ENCODE peak calls at places on chromosomes 5 and 9, in ten cellular contexts. V is iPS DF 19.7; R is NCI-H2171 treated with DMSO at 0.1 percent for 48 hours; X is naive thymus-derived CD8-positive, alpha-beta T cell; L is T-helper 2 cell; F is heart right ventricle; T is HS-27A; E is AG20443; U is cerebellar cortex; P is amniotic stem cell. O is an unnamed sample.

GRCh38 chr5:33614039-33614438 is 173.3 kb downstream of the TARS1 start:
- DNase-seq in V (no peak), F (no peak), U (no peak), L (no peak), X (no peak), R (no peak), E (no peak), P (no peak), T (no peak), O (no peak)

GRCh38 chr5:148970228-148970627 is 92.6 kb downstream of the SH3TC2 start:
- DNase-seq in T (no peak), X (no peak), V (no peak), L (no peak), F (no peak), U (peak), R (no peak), P (no peak), E (peak), O (peak)

GRCh38 chr9:16811987-16812685 is 58.3 kb downstream of the BNC2 start:
- DNase-seq in T (no peak), R (peak), F (no peak), U (no peak), P (no peak), E (no peak), X (no peak), V (no peak), L (no peak), O (no peak)

GRCh38 chr5:58462623-58463230 is 2.8 kb upstream of the PLK2 start:
- DNase-seq in L (no peak), U (peak), X (peak), F (peak), V (no peak), R (peak), T (no peak), P (no peak), E (peak), O (no peak)

GRCh38 chr9:104280711-104281110 is 186.6 kb downstream of the SMC2 start:
- DNase-seq in P (no peak), R (no peak), U (no peak), X (no peak), L (no peak), E (no peak), V (no peak), F (no peak), T (no peak), O (no peak)

GRCh38 chr5:1125030-1125357 is 13.1 kb upstream of the SLC12A7 start:
- DNase-seq in X (no peak), F (peak), U (no peak), T (no peak), V (no peak), R (peak), P (no peak), L (no peak), E (no peak), O (no peak)

GRCh38 chr5:154236459-154237375 is 46.2 kb downstream of the GALNT10 start:
- DNase-seq in F (no peak), R (no peak), X (no peak), T (no peak), P (no peak), V (no peak), U (no peak), E (no peak), L (no peak), O (no peak)

GRCh38 chr5:57499262-57500050 is 16.8 kb upstream of the ACTBL2 start:
- DNase-seq in V (peak), R (peak), F (peak), P (peak), E (peak), U (peak), L (no peak), X (no peak), T (no peak), O (peak)

GRCh38 chr5:15487228-15487627 is 12.8 kb upstream of the FBXL7 start:
- DNase-seq in X (no peak), L (no peak), V (no peak), T (no peak), R (no peak), U (no peak), F (no peak), E (no peak), P (no peak), O (no peak)

GRCh38 chr9:124198948-124199347 is 58.8 kb upstream of the NEK6 start:
- DNase-seq in P (no peak), F (no peak), V (no peak), E (no peak), L (no peak), U (no peak), T (no peak), R (no peak), X (no peak), O (no peak)

GRCh38 chr5:10719965-10720364 is 41.1 kb downstream of the DAP start:
- DNase-seq in P (no peak), U (no peak), V (no peak), X (no peak), R (no peak), E (peak), T (peak), F (no peak), L (no peak), O (peak)

GRCh38 chr9:86500667-86501435 is 146.6 kb upstream of the TUT7 start:
- DNase-seq in P (peak), E (peak), L (no peak), T (peak), X (no peak), U (no peak), R (no peak), V (no peak), F (no peak), O (peak)

GRCh38 chr5:5340206-5340729 is 82.2 kb upstream of the ICE1 start:
- DNase-seq in E (peak), U (no peak), P (no peak), L (no peak), F (peak), R (peak), X (no peak), V (peak), T (peak), O (peak)

GRCh38 chr9:76756273-76756650 is 8.0 kb upstream of the PCA3 start:
- DNase-seq in T (no peak), F (no peak), P (no peak), R (peak), E (peak), U (peak), V (peak), L (no peak), X (no peak), O (no peak)

GRCh38 chr5:125668904-125669303 is 754.3 kb upstream of the GRAMD2B start:
- DNase-seq in E (no peak), P (no peak), U (peak), F (no peak), V (no peak), X (no peak), L (no peak), R (no peak), T (no peak), O (no peak)

GRCh38 chr9:134968011-134968822 is 50.5 kb upstream of the FCN1 start:
- DNase-seq in T (no peak), E (no peak), L (no peak), R (peak), X (no peak), V (no peak), F (no peak), P (no peak), U (no peak), O (no peak)

GRCh38 chr5:103262422-103262871 is 3.9 kb downstream of the MACIR start:
- DNase-seq in T (no peak), R (no peak), F (no peak), E (peak), P (no peak), U (no peak), X (no peak), V (no peak), L (no peak), O (no peak)

GRCh38 chr9:96413312-96414221 is 4.6 kb downstream of the ZNF367 start:
- DNase-seq in X (no peak), F (peak), R (peak), V (no peak), L (no peak), E (no peak), T (no peak), P (no peak), U (no peak), O (no peak)

GRCh38 chr5:28473531-28474107 is 1435.2 kb upstream of the CDH9 start:
- DNase-seq in F (no peak), T (peak), P (no peak), V (no peak), L (no peak), U (no peak), E (no peak), X (no peak), R (peak), O (no peak)

GRCh38 chr9:132214027-132214622 is 52.3 kb downstream of the NTNG2 start:
- DNase-seq in U (peak), X (no peak), T (peak), P (peak), E (peak), R (peak), V (peak), F (peak), L (no peak), O (no peak)

GRCh38 chr5:74390306-74390637 is 250.3 kb downstream of the ENC1 start:
- DNase-seq in U (no peak), L (no peak), P (no peak), F (no peak), X (no peak), V (no peak), T (no peak), E (no peak), R (no peak), O (no peak)

GRCh38 chr5:17258429-17258828 is 41.0 kb downstream of the BASP1 start:
- DNase-seq in E (peak), L (no peak), X (no peak), P (no peak), R (no peak), F (no peak), V (no peak), T (peak), U (no peak), O (no peak)

GRCh38 chr5:17216176-17216973 is 1.1 kb upstream of the BASP1 start:
- DNase-seq in V (peak), R (peak), L (peak), U (peak), T (peak), X (no peak), E (peak), F (peak), P (peak), O (peak)

GRCh38 chr5:130995851-130996250 is 169.2 kb downstream of the HINT1 start:
- DNase-seq in T (no peak), E (no peak), X (no peak), V (no peak), P (no peak), R (no peak), F (no peak), L (no peak), U (no peak), O (no peak)

GRCh38 chr9:85038061-85038460 is 368.5 kb downstream of the NTRK2 start:
- DNase-seq in R (no peak), X (no peak), U (no peak), T (no peak), L (no peak), E (no peak), V (no peak), P (no peak), F (no peak), O (no peak)

GRCh38 chr9:114906922-114907571 is 23.3 kb downstream of the TNFSF8 start:
- DNase-seq in T (no peak), U (peak), E (peak), L (no peak), V (peak), R (peak), F (no peak), X (peak), P (no peak), O (no peak)

GRCh38 chr5:118115791-118116190 is 872.6 kb downstream of the DTWD2 start:
- DNase-seq in P (no peak), F (no peak), L (no peak), T (no peak), E (no peak), X (no peak), V (no peak), U (no peak), R (no peak), O (no peak)

GRCh38 chr5:175842947-175843793 is 28.2 kb upstream of the CPLX2 start:
- DNase-seq in L (no peak), V (no peak), X (no peak), F (no peak), U (no peak), E (peak), T (peak), R (peak), P (no peak), O (no peak)

GRCh38 chr5:138469540-138470321 is 4.5 kb downstream of the EGR1 start:
- DNase-seq in F (peak), T (no peak), P (peak), L (no peak), R (no peak), U (peak), X (peak), E (peak), V (no peak), O (peak)

GRCh38 chr9:34332370-34332964 is 3.1 kb downstream of the NUDT2 start:
- DNase-seq in P (no peak), V (no peak), R (peak), U (peak), F (no peak), X (no peak), T (no peak), L (no peak), E (peak), O (no peak)

GRCh38 chr5:149638546-149639241 is 57.4 kb downstream of the ARHGEF37 start:
- DNase-seq in L (no peak), X (no peak), T (no peak), P (no peak), R (no peak), V (no peak), E (no peak), F (no peak), U (no peak), O (no peak)

GRCh38 chr5:142674438-142675210 is 11.3 kb downstream of the FGF1 start:
- DNase-seq in F (peak), U (no peak), P (peak), L (no peak), R (no peak), E (peak), V (no peak), T (no peak), X (no peak), O (no peak)

GRCh38 chr5:176727983-176728675 is 80.8 kb downstream of the TSPAN17 start:
- DNase-seq in U (no peak), V (no peak), F (no peak), L (no peak), X (no peak), R (no peak), T (no peak), P (no peak), E (no peak), O (no peak)

GRCh38 chr5:51385214-51385613 is 2.0 kb downstream of the ISL1 start:
- DNase-seq in R (no peak), P (no peak), X (no peak), F (no peak), U (no peak), E (no peak), V (no peak), L (no peak), T (no peak), O (no peak)

GRCh38 chr9:123832176-123832575 is 97.8 kb downstream of the DENND1A start:
- DNase-seq in V (no peak), R (no peak), T (no peak), P (no peak), U (no peak), X (no peak), F (no peak), L (no peak), E (no peak), O (no peak)

GRCh38 chr5:77082280-77082679 is 4.8 kb downstream of the ZBED3 start:
- DNase-seq in U (no peak), P (no peak), V (no peak), F (no peak), X (no peak), L (no peak), R (no peak), E (no peak), T (no peak), O (no peak)

O was measured in brain pericyte.